ENCODE peak calls at places on chromosomes 11 and 22, in eight cellular contexts. U, N, S, D, J, V, E and P are unnamed samples.

GRCh38 chr11:84720706-84721402 is 906.3 kb downstream of the DLG2 start:
- DNase-seq in U (no peak), N (peak), S (peak), D (peak), J (peak), V (peak), E (no peak), P (peak)

GRCh38 chr11:75534291-75535038 is 8.7 kb upstream of the GDPD5 start:
- DNase-seq in U (no peak), N (no peak), S (no peak), D (no peak), J (no peak), V (peak), E (no peak), P (no peak)

GRCh38 chr11:123061403-123062157 is at the start of gene HSPA8:
- DNase-seq in U (peak), N (peak), S (peak), D (peak), J (peak), V (peak), E (no peak), P (peak)

GRCh38 chr11:15816270-15816871 is 540.0 kb downstream of the SOX6 start:
- DNase-seq in U (no peak), N (peak), S (no peak), D (peak), J (no peak), V (peak), E (peak), P (peak)

GRCh38 chr11:73228268-73229134 is 10.4 kb downstream of the P2RY2 start:
- DNase-seq in U (no peak), N (no peak), S (no peak), D (no peak), J (peak), V (peak), E (no peak), P (no peak)

GRCh38 chr11:125464266-125464662 is 31.8 kb downstream of the FEZ1 start:
- DNase-seq in U (no peak), N (peak), S (no peak), D (peak), J (no peak), V (no peak), E (no peak), P (peak)

GRCh38 chr11:12123177-12123576 is 12.8 kb downstream of the MICAL2 start:
- DNase-seq in U (no peak), N (no peak), S (no peak), D (peak), J (no peak), V (no peak), E (no peak), P (peak)

GRCh38 chr11:9074338-9075029 is 16.9 kb downstream of the SCUBE2 start:
- DNase-seq in U (no peak), N (no peak), S (no peak), D (no peak), J (no peak), V (no peak), E (no peak), P (no peak)

GRCh38 chr22:40009231-40009769 is 14.5 kb downstream of the FAM83F start:
- DNase-seq in U (no peak), N (peak), S (no peak), D (no peak), J (no peak), V (peak), E (no peak), P (peak)

GRCh38 chr11:61609970-61610347 is 29.1 kb upstream of the SYT7 start:
- DNase-seq in U (no peak), N (no peak), S (no peak), D (no peak), J (peak), V (no peak), E (no peak), P (no peak)

GRCh38 chr11:291281-292210 is 2.6 kb downstream of the PGGHG start:
- DNase-seq in U (no peak), N (no peak), S (peak), D (no peak), J (no peak), V (peak), E (no peak), P (no peak)

GRCh38 chr22:29003975-29004646 is 57.5 kb downstream of the C22orf31 start:
- DNase-seq in U (no peak), N (no peak), S (no peak), D (no peak), J (peak), V (no peak), E (no peak), P (no peak)

GRCh38 chr11:35236667-35237003 is 97.7 kb downstream of the CD44 start:
- DNase-seq in U (no peak), N (peak), S (no peak), D (peak), J (no peak), V (no peak), E (no peak), P (peak)

GRCh38 chr11:98940913-98941312 is 79.8 kb upstream of the CNTN5 start:
- DNase-seq in U (no peak), N (no peak), S (no peak), D (no peak), J (peak), V (no peak), E (no peak), P (no peak)

GRCh38 chr22:31652129-31652528 is 9.9 kb downstream of the PISD start:
- DNase-seq in U (no peak), N (no peak), S (no peak), D (no peak), J (no peak), V (no peak), E (no peak), P (no peak)

GRCh38 chr11:1199689-1200610 is 22.9 kb upstream of the MUC5B start:
- DNase-seq in U (no peak), N (no peak), S (peak), D (no peak), J (no peak), V (peak), E (no peak), P (no peak)

GRCh38 chr22:26168199-26168915 is 905 bp upstream of the SEZ6L start:
- DNase-seq in U (no peak), N (no peak), S (no peak), D (no peak), J (no peak), V (no peak), E (no peak), P (no peak)

GRCh38 chr22:29751139-29751538 is 15.7 kb downstream of the ZMAT5 start:
- DNase-seq in U (no peak), N (no peak), S (no peak), D (no peak), J (no peak), V (no peak), E (no peak), P (peak)

GRCh38 chr11:2800655-2801531 is 84.7 kb downstream of the CDKN1C start:
- DNase-seq in U (no peak), N (no peak), S (peak), D (no peak), J (no peak), V (peak), E (no peak), P (no peak)

GRCh38 chr11:59429924-59430516 is 3.8 kb upstream of the OR5A2 start:
- DNase-seq in U (no peak), N (peak), S (no peak), D (peak), J (peak), V (no peak), E (no peak), P (peak)

GRCh38 chr22:30277547-30278344 is 11.1 kb upstream of the OSM start:
- DNase-seq in U (no peak), N (peak), S (no peak), D (peak), J (peak), V (no peak), E (no peak), P (peak)

GRCh38 chr22:31185056-31185455 is 25.1 kb downstream of the RNF185 start:
- DNase-seq in U (no peak), N (peak), S (no peak), D (peak), J (no peak), V (no peak), E (no peak), P (peak)

GRCh38 chr22:28462041-28462440 is 217.6 kb downstream of the TTC28 start:
- DNase-seq in U (no peak), N (no peak), S (no peak), D (no peak), J (no peak), V (no peak), E (no peak), P (no peak)

GRCh38 chr22:43402128-43402527 is 9.7 kb upstream of the MPPED1 start:
- DNase-seq in U (no peak), N (no peak), S (no peak), D (no peak), J (no peak), V (no peak), E (no peak), P (peak)

GRCh38 chr11:77046060-77046501 is 11.9 kb downstream of the B3GNT6 start:
- DNase-seq in U (no peak), N (no peak), S (no peak), D (no peak), J (peak), V (peak), E (no peak), P (peak)

GRCh38 chr11:6233984-6234313 is 487 bp downstream of the FHIP1B start:
- DNase-seq in U (no peak), N (no peak), S (no peak), D (no peak), J (no peak), V (peak), E (no peak), P (no peak)

GRCh38 chr22:47388778-47389177 is 626.3 kb downstream of the TBC1D22A start:
- DNase-seq in U (no peak), N (no peak), S (peak), D (no peak), J (no peak), V (no peak), E (no peak), P (no peak)

GRCh38 chr11:79439893-79440450 is 858 bp downstream of the TENM4 start:
- DNase-seq in U (no peak), N (peak), S (peak), D (no peak), J (peak), V (no peak), E (no peak), P (peak)

GRCh38 chr22:20771918-20772625 is 1.8 kb upstream of the SERPIND1 start:
- DNase-seq in U (no peak), N (no peak), S (no peak), D (no peak), J (peak), V (no peak), E (no peak), P (no peak)

GRCh38 chr22:37419916-37420655 is 7.2 kb downstream of the ELFN2 start:
- DNase-seq in U (no peak), N (no peak), S (no peak), D (no peak), J (peak), V (no peak), E (no peak), P (no peak)

GRCh38 chr22:37421468-37421877 is 5.8 kb downstream of the ELFN2 start:
- DNase-seq in U (no peak), N (no peak), S (no peak), D (no peak), J (no peak), V (no peak), E (no peak), P (no peak)

GRCh38 chr22:37419370-37419915 is 7.8 kb downstream of the ELFN2 start:
- DNase-seq in U (no peak), N (no peak), S (no peak), D (no peak), J (no peak), V (no peak), E (no peak), P (no peak)

GRCh38 chr22:37418627-37419369 is 8.5 kb downstream of the ELFN2 start:
- DNase-seq in U (no peak), N (no peak), S (no peak), D (no peak), J (no peak), V (peak), E (no peak), P (no peak)

GRCh38 chr22:37420656-37421467 is 6.4 kb downstream of the ELFN2 start:
- DNase-seq in U (no peak), N (no peak), S (no peak), D (no peak), J (no peak), V (no peak), E (no peak), P (peak)
- H3K4me3 ChIP-seq in U (no peak), N (no peak), S (peak), D (peak), J (no peak), V (no peak), E (peak), P (peak)

DNA sequence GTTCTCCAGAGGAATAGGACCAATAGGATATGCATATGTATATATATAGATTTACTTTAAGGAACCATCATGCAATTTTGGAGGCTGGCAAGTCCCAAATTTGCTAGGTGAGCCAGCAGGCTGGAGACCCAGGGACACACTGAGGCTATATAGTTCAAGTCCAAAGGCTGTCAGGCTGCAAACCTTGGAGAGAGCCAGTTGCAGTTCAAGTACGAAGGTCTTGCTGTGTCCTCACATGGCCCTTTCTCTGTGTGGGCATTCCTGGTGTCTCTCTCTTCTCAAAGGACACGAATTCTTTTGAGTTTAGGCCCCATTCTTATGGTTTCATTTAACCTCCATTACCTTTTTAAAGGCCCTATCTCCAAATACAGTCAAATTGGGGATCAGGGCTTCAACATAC is 134.4 kb upstream of the SORL1-AS1 start:
- DNase-seq in U (no peak), N (no peak), S (no peak), D (no peak), J (no peak), V (peak), E (no peak), P (no peak)
- TF ChIP-seq CTCF in U (no peak), N (no peak), S (no peak), D (no peak), J (no peak), V (no peak), E (no peak), P (no peak)

DNA sequence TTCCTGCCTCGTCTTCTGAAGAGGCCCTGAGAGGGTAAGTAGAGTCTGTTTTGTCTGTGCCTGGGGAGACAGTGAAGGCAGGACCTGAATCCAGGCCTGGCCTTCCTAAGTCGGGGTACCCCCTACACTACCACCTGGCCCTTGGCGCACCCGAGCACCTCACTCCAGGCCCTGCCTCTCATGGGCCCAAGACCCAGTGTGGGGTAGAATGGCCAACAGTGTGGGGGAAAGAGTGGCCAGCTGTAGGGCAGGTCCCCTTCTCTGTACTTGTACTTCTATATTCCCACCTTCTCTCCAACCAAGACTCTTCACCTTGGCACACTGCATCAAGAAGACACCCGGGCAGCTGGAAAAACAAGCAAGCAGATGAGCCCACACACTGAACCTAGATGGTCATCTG is 22.4 kb upstream of the BID start:
- DNase-seq in U (no peak), N (no peak), S (no peak), D (no peak), J (no peak), V (no peak), E (no peak), P (no peak)
- H3K4me3 ChIP-seq in U (no peak), N (no peak), S (no peak), D (no peak), J (no peak), V (no peak), E (no peak), P (no peak)

GRCh38 chr22:22103078-22103593 is 120.5 kb upstream of the TOP3B start:
- DNase-seq in U (no peak), N (no peak), S (no peak), D (no peak), J (no peak), V (no peak), E (no peak), P (peak)
- TF ChIP-seq CTCF in U (no peak), N (peak), S (peak), D (peak), J (peak), V (no peak), E (peak), P (peak)

DNA sequence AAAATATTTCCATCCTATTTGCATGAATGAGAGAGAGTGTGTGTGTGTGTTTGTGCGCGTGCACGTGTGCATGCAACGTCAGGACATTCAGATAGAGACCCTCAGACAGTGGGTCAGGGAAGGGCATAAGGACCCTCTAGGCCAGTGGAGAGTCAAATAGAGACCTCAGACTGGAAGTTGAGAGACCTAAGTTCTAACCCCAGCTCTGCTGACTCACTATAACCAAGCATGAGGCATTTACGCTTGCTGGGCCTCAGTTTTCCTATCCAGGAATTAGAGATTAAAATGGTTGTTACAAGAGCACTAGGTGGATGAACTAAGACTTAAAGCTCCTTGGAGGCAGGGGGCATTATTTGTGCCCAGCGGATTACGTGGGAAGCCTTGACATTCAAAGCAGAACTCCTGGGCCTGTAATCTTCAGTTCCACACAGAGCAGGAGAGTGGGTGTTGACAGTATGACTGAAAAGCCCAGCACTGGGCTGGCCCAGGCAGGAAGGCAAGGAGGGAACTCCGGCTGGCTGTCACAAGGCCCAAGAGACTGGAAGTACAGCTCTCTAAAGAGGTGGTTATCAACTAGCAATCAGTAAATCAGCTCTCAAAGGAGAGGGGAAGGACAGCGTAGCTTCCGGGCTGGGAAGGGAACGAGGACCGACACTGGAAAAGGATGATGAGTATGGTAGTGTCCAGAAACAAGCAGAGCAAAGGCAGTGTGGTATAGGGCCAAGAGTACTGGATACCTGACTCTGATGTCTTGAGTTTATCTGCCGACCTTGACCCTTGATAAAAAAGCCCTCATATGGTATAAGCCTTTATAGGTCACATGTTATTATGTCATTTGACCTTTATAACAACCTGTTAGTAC is 9.2 kb downstream of the RHOG start:
- DNase-seq in U (no peak), N (no peak), S (peak), D (no peak), J (peak), V (no peak), E (no peak), P (peak)
- H3K4me3 ChIP-seq in U (no peak), N (no peak), S (peak), D (no peak), J (no peak), V (no peak), E (no peak), P (no peak)

GRCh38 chr22:45499746-45500145 is 2.9 kb upstream of the FBLN1 start:
- DNase-seq in U (no peak), N (no peak), S (no peak), D (no peak), J (no peak), V (peak), E (no peak), P (no peak)

GRCh38 chr22:45503071-45503815 is 560 bp downstream of the FBLN1 start:
- DNase-seq in U (no peak), N (no peak), S (no peak), D (no peak), J (no peak), V (no peak), E (no peak), P (no peak)

GRCh38 chr22:45504703-45505341 is 2.1 kb downstream of the FBLN1 start:
- DNase-seq in U (no peak), N (peak), S (no peak), D (peak), J (peak), V (no peak), E (no peak), P (peak)

GRCh38 chr22:45503816-45504702 is 1.4 kb downstream of the FBLN1 start:
- DNase-seq in U (no peak), N (peak), S (no peak), D (peak), J (no peak), V (no peak), E (no peak), P (peak)

DNA sequence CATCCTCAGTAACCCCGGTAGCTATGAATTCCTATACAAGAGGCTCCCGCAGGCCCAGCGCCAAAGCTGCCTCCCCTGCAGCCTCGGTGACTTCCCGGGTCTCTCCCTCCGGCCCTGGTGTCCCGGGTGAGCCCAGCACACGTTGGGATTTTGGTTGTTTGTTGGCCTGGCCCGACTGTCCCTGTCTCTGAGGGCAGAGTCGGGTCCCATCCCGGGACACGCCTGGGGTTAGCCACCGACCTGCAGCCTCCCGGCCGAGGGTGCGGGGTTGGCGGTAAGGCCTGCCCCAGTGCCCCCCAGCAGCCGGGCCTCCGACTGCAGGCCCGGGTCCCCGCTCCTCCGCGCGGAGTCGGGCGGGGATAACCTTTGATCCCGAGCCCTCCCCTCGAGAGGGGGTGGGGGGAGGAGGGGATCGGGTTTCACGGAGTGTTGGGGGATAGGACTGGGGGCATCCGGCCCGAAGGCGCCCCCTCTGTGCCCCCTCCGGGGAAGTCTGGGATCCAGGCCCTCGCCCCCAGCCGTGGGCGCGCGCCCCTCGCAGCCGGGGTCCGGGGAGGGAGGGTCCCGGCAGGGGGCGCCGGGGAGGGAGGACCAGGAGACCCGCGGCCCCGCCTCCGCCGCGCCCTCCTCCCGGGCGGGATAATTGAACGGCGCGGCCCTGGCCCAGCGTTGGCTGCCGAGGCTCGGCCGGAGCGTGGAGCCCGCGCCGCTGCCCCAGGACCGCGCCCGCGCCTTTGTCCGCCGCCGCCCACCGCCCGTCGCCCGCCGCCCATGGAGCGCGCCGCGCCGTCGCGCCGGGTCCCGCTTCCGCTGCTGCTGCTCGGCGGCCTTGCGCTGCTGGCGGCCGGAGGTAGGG is at the start of gene FBLN1:
- DNase-seq in U (no peak), N (no peak), S (no peak), D (no peak), J (peak), V (no peak), E (no peak), P (no peak)
- TF ChIP-seq CTCF in U (no peak), N (no peak), S (no peak), D (no peak), J (peak), V (no peak), E (peak), P (no peak)